ENCODE peak calls at places on chromosomes 7 and 10, in nine cellular contexts. One of them, this sample, is unnamed.

GRCh38 chr10:72242675-72243074 is 26.6 kb upstream of the ASCC1 start:
- DNase-seq in CD4-positive, alpha-beta T cell: no peak
- DNase-seq in cardiac muscle cell: peak
- DNase-seq in stromal cell of bone marrow: no peak
- DNase-seq in coronary artery: peak
- DNase-seq in naive thymus-derived CD8-positive, alpha-beta T cell: no peak
- DNase-seq in amniotic stem cell: no peak
- DNase-seq in PC-9: no peak
- DNase-seq in cardiac fibroblast: peak
- DNase-seq in this sample: no peak

GRCh38 chr10:10814103-10814502 is 203.6 kb upstream of the CELF2 start:
- DNase-seq in cardiac muscle cell: no peak
- DNase-seq in CD4-positive, alpha-beta T cell: no peak
- DNase-seq in PC-9: no peak
- DNase-seq in stromal cell of bone marrow: no peak
- DNase-seq in cardiac fibroblast: no peak
- DNase-seq in coronary artery: no peak
- DNase-seq in naive thymus-derived CD8-positive, alpha-beta T cell: no peak
- DNase-seq in amniotic stem cell: no peak
- DNase-seq in this sample: no peak

GRCh38 chr10:31124852-31125251 is 93.2 kb upstream of the ZNF438 start:
- DNase-seq in cardiac fibroblast: no peak
- DNase-seq in cardiac muscle cell: peak
- DNase-seq in CD4-positive, alpha-beta T cell: no peak
- DNase-seq in stromal cell of bone marrow: no peak
- DNase-seq in coronary artery: peak
- DNase-seq in amniotic stem cell: no peak
- DNase-seq in naive thymus-derived CD8-positive, alpha-beta T cell: no peak
- DNase-seq in PC-9: no peak
- DNase-seq in this sample: no peak

GRCh38 chr7:141551080-141551772 is at the start of gene AGK:
- DNase-seq in cardiac muscle cell: peak
- DNase-seq in naive thymus-derived CD8-positive, alpha-beta T cell: peak
- DNase-seq in CD4-positive, alpha-beta T cell: peak
- DNase-seq in amniotic stem cell: peak
- DNase-seq in coronary artery: peak
- DNase-seq in stromal cell of bone marrow: peak
- DNase-seq in cardiac fibroblast: peak
- DNase-seq in PC-9: peak
- DNase-seq in this sample: peak

GRCh38 chr7:106774768-106775551 is 90.1 kb upstream of the PIK3CG start:
- DNase-seq in stromal cell of bone marrow: no peak
- DNase-seq in amniotic stem cell: no peak
- DNase-seq in PC-9: no peak
- DNase-seq in naive thymus-derived CD8-positive, alpha-beta T cell: no peak
- DNase-seq in cardiac fibroblast: peak
- DNase-seq in cardiac muscle cell: peak
- DNase-seq in CD4-positive, alpha-beta T cell: no peak
- DNase-seq in coronary artery: no peak
- DNase-seq in this sample: peak

GRCh38 chr10:48234807-48235206 is 39.7 kb downstream of the FRMPD2 start:
- DNase-seq in amniotic stem cell: no peak
- DNase-seq in PC-9: no peak
- DNase-seq in cardiac muscle cell: no peak
- DNase-seq in cardiac fibroblast: no peak
- DNase-seq in naive thymus-derived CD8-positive, alpha-beta T cell: no peak
- DNase-seq in coronary artery: no peak
- DNase-seq in CD4-positive, alpha-beta T cell: no peak
- DNase-seq in stromal cell of bone marrow: no peak
- DNase-seq in this sample: no peak

GRCh38 chr10:44966129-44966815 is 6.7 kb downstream of the RASSF4 start:
- DNase-seq in stromal cell of bone marrow: no peak
- DNase-seq in cardiac muscle cell: no peak
- DNase-seq in PC-9: no peak
- DNase-seq in amniotic stem cell: no peak
- DNase-seq in coronary artery: peak
- DNase-seq in naive thymus-derived CD8-positive, alpha-beta T cell: no peak
- DNase-seq in CD4-positive, alpha-beta T cell: no peak
- DNase-seq in cardiac fibroblast: no peak
- DNase-seq in this sample: no peak

GRCh38 chr7:26090927-26091519 is 61.0 kb upstream of the NFE2L3 start:
- DNase-seq in stromal cell of bone marrow: peak
- DNase-seq in coronary artery: no peak
- DNase-seq in cardiac muscle cell: peak
- DNase-seq in PC-9: peak
- DNase-seq in naive thymus-derived CD8-positive, alpha-beta T cell: no peak
- DNase-seq in amniotic stem cell: peak
- DNase-seq in CD4-positive, alpha-beta T cell: no peak
- DNase-seq in cardiac fibroblast: peak
- DNase-seq in this sample: no peak

GRCh38 chr7:919924-920341 is 34.5 kb downstream of the ADAP1 start:
- DNase-seq in PC-9: no peak
- DNase-seq in stromal cell of bone marrow: no peak
- DNase-seq in CD4-positive, alpha-beta T cell: no peak
- DNase-seq in naive thymus-derived CD8-positive, alpha-beta T cell: peak
- DNase-seq in coronary artery: no peak
- DNase-seq in cardiac fibroblast: no peak
- DNase-seq in amniotic stem cell: no peak
- DNase-seq in cardiac muscle cell: no peak
- DNase-seq in this sample: no peak

GRCh38 chr7:64946772-64947171 is 43.7 kb downstream of the ZNF273 start:
- DNase-seq in stromal cell of bone marrow: peak
- DNase-seq in PC-9: no peak
- DNase-seq in amniotic stem cell: no peak
- DNase-seq in naive thymus-derived CD8-positive, alpha-beta T cell: no peak
- DNase-seq in CD4-positive, alpha-beta T cell: no peak
- DNase-seq in cardiac fibroblast: peak
- DNase-seq in cardiac muscle cell: peak
- DNase-seq in coronary artery: no peak
- DNase-seq in this sample: no peak

GRCh38 chr7:120053390-120053961 is 219.5 kb upstream of the KCND2 start:
- DNase-seq in PC-9: peak
- DNase-seq in naive thymus-derived CD8-positive, alpha-beta T cell: no peak
- DNase-seq in CD4-positive, alpha-beta T cell: no peak
- DNase-seq in amniotic stem cell: no peak
- DNase-seq in cardiac fibroblast: peak
- DNase-seq in cardiac muscle cell: peak
- DNase-seq in stromal cell of bone marrow: peak
- DNase-seq in coronary artery: no peak
- DNase-seq in this sample: no peak

GRCh38 chr7:80018941-80019808 is 115.5 kb upstream of the GNAI1 start:
- DNase-seq in amniotic stem cell: no peak
- DNase-seq in CD4-positive, alpha-beta T cell: no peak
- DNase-seq in cardiac muscle cell: peak
- DNase-seq in naive thymus-derived CD8-positive, alpha-beta T cell: peak
- DNase-seq in coronary artery: no peak
- DNase-seq in PC-9: no peak
- DNase-seq in stromal cell of bone marrow: peak
- DNase-seq in cardiac fibroblast: peak
- DNase-seq in this sample: peak

GRCh38 chr10:91558473-91558872 is 74.4 kb downstream of the PPP1R3C start:
- DNase-seq in cardiac fibroblast: no peak
- DNase-seq in stromal cell of bone marrow: no peak
- DNase-seq in amniotic stem cell: no peak
- DNase-seq in PC-9: no peak
- DNase-seq in cardiac muscle cell: no peak
- DNase-seq in coronary artery: no peak
- DNase-seq in CD4-positive, alpha-beta T cell: no peak
- DNase-seq in naive thymus-derived CD8-positive, alpha-beta T cell: no peak
- DNase-seq in this sample: no peak

GRCh38 chr7:117274951-117275350 is 47.9 kb downstream of the WNT2 start:
- DNase-seq in naive thymus-derived CD8-positive, alpha-beta T cell: no peak
- DNase-seq in cardiac fibroblast: no peak
- DNase-seq in CD4-positive, alpha-beta T cell: no peak
- DNase-seq in stromal cell of bone marrow: peak
- DNase-seq in amniotic stem cell: no peak
- DNase-seq in cardiac muscle cell: no peak
- DNase-seq in PC-9: no peak
- DNase-seq in coronary artery: no peak
- DNase-seq in this sample: no peak

GRCh38 chr7:105136221-105136620 is 122.2 kb downstream of the KMT2E start:
- DNase-seq in cardiac fibroblast: no peak
- DNase-seq in coronary artery: no peak
- DNase-seq in amniotic stem cell: no peak
- DNase-seq in naive thymus-derived CD8-positive, alpha-beta T cell: no peak
- DNase-seq in stromal cell of bone marrow: no peak
- DNase-seq in cardiac muscle cell: no peak
- DNase-seq in CD4-positive, alpha-beta T cell: no peak
- DNase-seq in PC-9: peak
- DNase-seq in this sample: no peak

GRCh38 chr7:101898019-101898575 is 80.7 kb downstream of the CUX1 start:
- DNase-seq in CD4-positive, alpha-beta T cell: no peak
- DNase-seq in coronary artery: no peak
- DNase-seq in cardiac fibroblast: no peak
- DNase-seq in amniotic stem cell: no peak
- DNase-seq in cardiac muscle cell: no peak
- DNase-seq in stromal cell of bone marrow: no peak
- DNase-seq in PC-9: no peak
- DNase-seq in naive thymus-derived CD8-positive, alpha-beta T cell: no peak
- DNase-seq in this sample: no peak

GRCh38 chr10:68406111-68406814 is 814 bp downstream of the RUFY2 start:
- DNase-seq in naive thymus-derived CD8-positive, alpha-beta T cell: no peak
- DNase-seq in stromal cell of bone marrow: peak
- DNase-seq in coronary artery: no peak
- DNase-seq in cardiac muscle cell: peak
- DNase-seq in cardiac fibroblast: peak
- DNase-seq in CD4-positive, alpha-beta T cell: no peak
- DNase-seq in PC-9: no peak
- DNase-seq in amniotic stem cell: no peak
- DNase-seq in this sample: no peak

GRCh38 chr7:128151646-128152045 is 89.4 kb upstream of the LEP start:
- DNase-seq in CD4-positive, alpha-beta T cell: no peak
- DNase-seq in naive thymus-derived CD8-positive, alpha-beta T cell: no peak
- DNase-seq in stromal cell of bone marrow: no peak
- DNase-seq in coronary artery: no peak
- DNase-seq in PC-9: no peak
- DNase-seq in cardiac fibroblast: no peak
- DNase-seq in cardiac muscle cell: no peak
- DNase-seq in amniotic stem cell: no peak
- DNase-seq in this sample: no peak

GRCh38 chr10:132942101-132942739 is at the start of gene CFAP46:
- DNase-seq in cardiac muscle cell: peak
- DNase-seq in stromal cell of bone marrow: no peak
- DNase-seq in coronary artery: no peak
- DNase-seq in amniotic stem cell: peak
- DNase-seq in PC-9: no peak
- DNase-seq in CD4-positive, alpha-beta T cell: peak
- DNase-seq in cardiac fibroblast: peak
- DNase-seq in naive thymus-derived CD8-positive, alpha-beta T cell: no peak
- DNase-seq in this sample: no peak

GRCh38 chr7:117273325-117274292 is 49.2 kb downstream of the WNT2 start:
- DNase-seq in stromal cell of bone marrow: no peak
- DNase-seq in PC-9: no peak
- DNase-seq in naive thymus-derived CD8-positive, alpha-beta T cell: no peak
- DNase-seq in amniotic stem cell: no peak
- DNase-seq in cardiac muscle cell: no peak
- DNase-seq in cardiac fibroblast: no peak
- DNase-seq in coronary artery: no peak
- DNase-seq in CD4-positive, alpha-beta T cell: no peak
- DNase-seq in this sample: no peak

GRCh38 chr7:95715274-95715673 is 57.1 kb upstream of the DYNC1I1 start:
- DNase-seq in naive thymus-derived CD8-positive, alpha-beta T cell: no peak
- DNase-seq in PC-9: no peak
- DNase-seq in cardiac fibroblast: no peak
- DNase-seq in coronary artery: no peak
- DNase-seq in amniotic stem cell: no peak
- DNase-seq in stromal cell of bone marrow: no peak
- DNase-seq in CD4-positive, alpha-beta T cell: no peak
- DNase-seq in cardiac muscle cell: no peak
- DNase-seq in this sample: no peak

GRCh38 chr10:68598978-68599753 is 39.0 kb downstream of the TET1 start:
- DNase-seq in stromal cell of bone marrow: no peak
- DNase-seq in CD4-positive, alpha-beta T cell: no peak
- DNase-seq in cardiac muscle cell: peak
- DNase-seq in cardiac fibroblast: peak
- DNase-seq in PC-9: no peak
- DNase-seq in amniotic stem cell: no peak
- DNase-seq in coronary artery: no peak
- DNase-seq in naive thymus-derived CD8-positive, alpha-beta T cell: no peak
- DNase-seq in this sample: no peak

GRCh38 chr10:43471929-43472720 is 35.2 kb downstream of the ZNF487 start:
- DNase-seq in amniotic stem cell: no peak
- DNase-seq in coronary artery: no peak
- DNase-seq in CD4-positive, alpha-beta T cell: no peak
- DNase-seq in cardiac fibroblast: no peak
- DNase-seq in naive thymus-derived CD8-positive, alpha-beta T cell: no peak
- DNase-seq in cardiac muscle cell: no peak
- DNase-seq in PC-9: no peak
- DNase-seq in stromal cell of bone marrow: no peak
- DNase-seq in this sample: no peak

GRCh38 chr10:7084255-7085005 is 326.4 kb downstream of the SFMBT2 start:
- DNase-seq in CD4-positive, alpha-beta T cell: no peak
- DNase-seq in stromal cell of bone marrow: no peak
- DNase-seq in cardiac muscle cell: no peak
- DNase-seq in cardiac fibroblast: no peak
- DNase-seq in PC-9: no peak
- DNase-seq in amniotic stem cell: no peak
- DNase-seq in coronary artery: no peak
- DNase-seq in naive thymus-derived CD8-positive, alpha-beta T cell: no peak
- DNase-seq in this sample: no peak

GRCh38 chr10:85832988-85833387 is 533.6 kb downstream of the GRID1 start:
- DNase-seq in cardiac muscle cell: no peak
- DNase-seq in cardiac fibroblast: no peak
- DNase-seq in coronary artery: no peak
- DNase-seq in stromal cell of bone marrow: no peak
- DNase-seq in naive thymus-derived CD8-positive, alpha-beta T cell: no peak
- DNase-seq in CD4-positive, alpha-beta T cell: no peak
- DNase-seq in PC-9: no peak
- DNase-seq in amniotic stem cell: no peak
- DNase-seq in this sample: no peak

GRCh38 chr7:72230281-72230680 is 181.9 kb downstream of the CALN1 start:
- DNase-seq in cardiac muscle cell: no peak
- DNase-seq in stromal cell of bone marrow: no peak
- DNase-seq in cardiac fibroblast: no peak
- DNase-seq in PC-9: no peak
- DNase-seq in amniotic stem cell: no peak
- DNase-seq in CD4-positive, alpha-beta T cell: no peak
- DNase-seq in coronary artery: no peak
- DNase-seq in naive thymus-derived CD8-positive, alpha-beta T cell: no peak
- DNase-seq in this sample: no peak

GRCh38 chr7:12738665-12739064 is 51.2 kb downstream of the ARL4A start:
- DNase-seq in amniotic stem cell: no peak
- DNase-seq in coronary artery: no peak
- DNase-seq in stromal cell of bone marrow: no peak
- DNase-seq in cardiac muscle cell: no peak
- DNase-seq in CD4-positive, alpha-beta T cell: no peak
- DNase-seq in cardiac fibroblast: no peak
- DNase-seq in naive thymus-derived CD8-positive, alpha-beta T cell: no peak
- DNase-seq in PC-9: peak
- DNase-seq in this sample: no peak

GRCh38 chr10:10043083-10043482 is 974.6 kb upstream of the CELF2 start:
- DNase-seq in coronary artery: no peak
- DNase-seq in cardiac muscle cell: peak
- DNase-seq in stromal cell of bone marrow: no peak
- DNase-seq in PC-9: no peak
- DNase-seq in amniotic stem cell: no peak
- DNase-seq in cardiac fibroblast: peak
- DNase-seq in naive thymus-derived CD8-positive, alpha-beta T cell: no peak
- DNase-seq in CD4-positive, alpha-beta T cell: no peak
- DNase-seq in this sample: no peak

This sample was measured in activated gamma-delta T cell treated with anti-CD3 and anti-CD28 coated beads, Interleukin-2, amount 50 U/mL, for 16 hours.